ENCODE peak calls at places on chromosomes 16 and 17, in five cellular contexts. One of them, this sample, is unnamed.
A peak's percentile ranks its signal among the peaks of the same experiment; 100 is the strongest.

GRCh38 chr17:77325826-77326581 is 185.2 kb downstream of the SEC14L1 start:
- DNase-seq in trophoblast cell: no peak
- DNase-seq in left ventricle myocardium inferior: no peak
- DNase-seq in mammary epithelial cell: no peak
- DNase-seq in ovary: peak; percentile 33
- DNase-seq in this sample: no peak

GRCh38 chr16:68596266-68596665 is 48.8 kb upstream of the CDH3 start:
- DNase-seq in ovary: no peak
- DNase-seq in left ventricle myocardium inferior: no peak
- DNase-seq in trophoblast cell: peak; percentile 92
- DNase-seq in mammary epithelial cell: no peak
- DNase-seq in this sample: no peak

GRCh38 chr17:38740016-38740415 is 8.1 kb downstream of the PCGF2 start:
- DNase-seq in ovary: no peak
- DNase-seq in trophoblast cell: no peak
- DNase-seq in mammary epithelial cell: no peak
- DNase-seq in left ventricle myocardium inferior: no peak
- DNase-seq in this sample: no peak

GRCh38 chr17:10117581-10118001 is 80.8 kb downstream of the GAS7 start:
- DNase-seq in ovary: no peak
- DNase-seq in left ventricle myocardium inferior: peak; percentile 43
- DNase-seq in trophoblast cell: peak; percentile 75
- DNase-seq in mammary epithelial cell: no peak
- DNase-seq in this sample: no peak

GRCh38 chr16:77113835-77114234 is 77.2 kb upstream of the MON1B start:
- DNase-seq in left ventricle myocardium inferior: no peak
- DNase-seq in ovary: no peak
- DNase-seq in trophoblast cell: no peak
- DNase-seq in mammary epithelial cell: no peak
- DNase-seq in this sample: no peak

GRCh38 chr17:74754832-74755231 is 6.4 kb downstream of the NHERF1 start:
- DNase-seq in left ventricle myocardium inferior: no peak
- DNase-seq in mammary epithelial cell: no peak
- DNase-seq in ovary: no peak
- DNase-seq in trophoblast cell: no peak
- DNase-seq in this sample: peak; percentile 76

GRCh38 chr16:57270221-57271062 is 14.0 kb downstream of the PLLP start:
- DNase-seq in ovary: no peak
- DNase-seq in left ventricle myocardium inferior: no peak
- DNase-seq in mammary epithelial cell: no peak
- DNase-seq in trophoblast cell: no peak
- DNase-seq in this sample: no peak

GRCh38 chr17:45345554-45346254 is 28.9 kb upstream of the MAP3K14 start:
- DNase-seq in left ventricle myocardium inferior: no peak
- DNase-seq in ovary: peak; percentile 41
- DNase-seq in trophoblast cell: no peak
- DNase-seq in mammary epithelial cell: no peak
- DNase-seq in this sample: peak; percentile 30

GRCh38 chr17:61837175-61838051 is 25.9 kb downstream of the BRIP1 start:
- DNase-seq in ovary: peak; percentile 35
- DNase-seq in left ventricle myocardium inferior: peak; percentile 19
- DNase-seq in mammary epithelial cell: peak; percentile 37
- DNase-seq in trophoblast cell: peak; percentile 82
- DNase-seq in this sample: peak; percentile 76

GRCh38 chr16:27571433-27572306 is 21.7 kb downstream of the KATNIP start:
- DNase-seq in mammary epithelial cell: no peak
- DNase-seq in trophoblast cell: no peak
- DNase-seq in left ventricle myocardium inferior: no peak
- DNase-seq in ovary: no peak
- DNase-seq in this sample: peak; percentile 41

GRCh38 chr16:3599121-3599520 is 12.3 kb downstream of the SLX4 start:
- DNase-seq in ovary: no peak
- DNase-seq in trophoblast cell: no peak
- DNase-seq in mammary epithelial cell: no peak
- DNase-seq in left ventricle myocardium inferior: no peak
- DNase-seq in this sample: no peak
- H3K36me3 ChIP-seq in ovary: no peaks in the 10 kb centered on the region
- H3K36me3 ChIP-seq in trophoblast cell: peaks cover 60% of the 10 kb centered on the region
- H3K36me3 ChIP-seq in mammary epithelial cell: no peaks in the 10 kb centered on the region
- H3K36me3 ChIP-seq in left ventricle myocardium inferior: peaks cover 22% of the 10 kb centered on the region
- H3K36me3 ChIP-seq in this sample: peaks cover 16% of the 10 kb centered on the region

GRCh38 chr16:35180970-35181369 is 1721.6 kb downstream of the TP53TG3F start:
- DNase-seq in trophoblast cell: no peak
- DNase-seq in ovary: no peak
- DNase-seq in mammary epithelial cell: no peak
- DNase-seq in left ventricle myocardium inferior: no peak
- DNase-seq in this sample: no peak
- H3K9me3 ChIP-seq in trophoblast cell: peaks cover 58% of the 10 kb centered on the region
- H3K9me3 ChIP-seq in ovary: no peaks in the 10 kb centered on the region
- H3K9me3 ChIP-seq in mammary epithelial cell: peaks cover 16% of the 10 kb centered on the region
- H3K9me3 ChIP-seq in left ventricle myocardium inferior: no peaks in the 10 kb centered on the region
- H3K9me3 ChIP-seq in this sample: no peaks in the 10 kb centered on the region

GRCh38 chr17:4539025-4539424 is 16.2 kb downstream of the MYBBP1A start:
- DNase-seq in mammary epithelial cell: no peak
- DNase-seq in left ventricle myocardium inferior: no peak
- DNase-seq in ovary: no peak
- DNase-seq in trophoblast cell: no peak
- DNase-seq in this sample: no peak
- H3K36me3 ChIP-seq in mammary epithelial cell: peaks cover 16% of the 10 kb centered on the region
- H3K36me3 ChIP-seq in left ventricle myocardium inferior: peaks cover 47% of the 10 kb centered on the region
- H3K36me3 ChIP-seq in ovary: no peaks in the 10 kb centered on the region
- H3K36me3 ChIP-seq in trophoblast cell: peaks cover 89% of the 10 kb centered on the region
- H3K36me3 ChIP-seq in this sample: no peaks in the 10 kb centered on the region

GRCh38 chr17:32174889-32175288 is 32.6 kb downstream of the RHOT1 start:
- DNase-seq in mammary epithelial cell: no peak
- DNase-seq in trophoblast cell: no peak
- DNase-seq in ovary: no peak
- DNase-seq in left ventricle myocardium inferior: no peak
- DNase-seq in this sample: no peak
- H3K9me3 ChIP-seq in mammary epithelial cell: no peaks in the 10 kb centered on the region
- H3K9me3 ChIP-seq in trophoblast cell: peaks cover 21% of the 10 kb centered on the region
- H3K9me3 ChIP-seq in ovary: no peaks in the 10 kb centered on the region
- H3K9me3 ChIP-seq in left ventricle myocardium inferior: no peaks in the 10 kb centered on the region
- H3K9me3 ChIP-seq in this sample: no peaks in the 10 kb centered on the region

GRCh38 chr17:30160419-30161172 is 44.0 kb downstream of the NSRP1 start:
- DNase-seq in trophoblast cell: no peak
- DNase-seq in mammary epithelial cell: no peak
- DNase-seq in ovary: no peak
- DNase-seq in left ventricle myocardium inferior: no peak
- DNase-seq in this sample: no peak

GRCh38 chr17:30165960-30166359 is 49.3 kb downstream of the NSRP1 start:
- DNase-seq in ovary: no peak
- DNase-seq in left ventricle myocardium inferior: no peak
- DNase-seq in trophoblast cell: no peak
- DNase-seq in mammary epithelial cell: no peak
- DNase-seq in this sample: no peak

GRCh38 chr17:30161601-30162000 is 45.0 kb downstream of the NSRP1 start:
- DNase-seq in trophoblast cell: no peak
- DNase-seq in ovary: no peak
- DNase-seq in mammary epithelial cell: no peak
- DNase-seq in left ventricle myocardium inferior: no peak
- DNase-seq in this sample: no peak

GRCh38 chr17:30158896-30159625 is 42.4 kb downstream of the NSRP1 start:
- DNase-seq in left ventricle myocardium inferior: no peak
- DNase-seq in trophoblast cell: no peak
- DNase-seq in ovary: no peak
- DNase-seq in mammary epithelial cell: no peak
- DNase-seq in this sample: no peak

DNA sequence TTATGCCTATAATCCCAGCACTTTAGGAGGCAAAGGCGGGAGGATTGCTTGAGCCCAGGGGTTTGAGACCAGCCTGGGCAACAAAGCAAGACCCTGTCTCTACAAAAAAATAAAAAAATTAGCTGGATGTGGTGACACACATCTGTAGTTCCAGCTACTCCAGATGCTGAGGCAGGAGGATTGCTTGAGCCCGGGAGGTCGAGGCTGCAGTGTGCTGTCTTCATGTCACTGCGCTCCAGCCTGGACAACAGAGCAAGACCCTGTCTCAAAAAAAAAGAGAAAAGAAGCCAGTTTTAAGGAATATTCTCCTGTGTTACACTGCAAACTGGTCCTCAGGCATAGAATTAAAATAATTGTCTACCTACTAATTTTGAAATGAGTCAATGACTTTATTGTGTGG is 47.9 kb downstream of the NSRP1 start:
- DNase-seq in ovary: no peak
- DNase-seq in left ventricle myocardium inferior: no peak
- DNase-seq in trophoblast cell: no peak
- DNase-seq in mammary epithelial cell: no peak
- DNase-seq in this sample: no peak
- H3K36me3 ChIP-seq in ovary: no peaks in the 10 kb centered on the region
- H3K36me3 ChIP-seq in left ventricle myocardium inferior: peaks cover 24% of the 10 kb centered on the region
- H3K36me3 ChIP-seq in trophoblast cell: peaks cover 4% of the 10 kb centered on the region
- H3K36me3 ChIP-seq in mammary epithelial cell: peaks cover 7% of the 10 kb centered on the region
- H3K36me3 ChIP-seq in this sample: peaks cover 42% of the 10 kb centered on the region